ENCODE peak calls at places on chromosome 4, in nine cellular contexts. N, P, J, X, R, B, K, F and V are unnamed samples.

GRCh38 chr4:76090241-76090691 is 15.8 kb downstream of the ART3 start:
- DNase-seq in N (no peak), P (peak), J (no peak), X (peak), R (no peak), B (peak), K (no peak), F (no peak), V (peak)

GRCh38 chr4:121421594-121421993 is 40.8 kb upstream of the QRFPR start:
- DNase-seq in N (no peak), P (no peak), J (no peak), X (no peak), R (no peak), B (no peak), K (no peak), F (peak), V (peak)

GRCh38 chr4:113692809-113693411 is 68.6 kb downstream of the CAMK2D start:
- DNase-seq in N (no peak), P (peak), J (no peak), X (no peak), R (no peak), B (no peak), K (no peak), F (no peak), V (no peak)

GRCh38 chr4:113026556-113026955 is 22.9 kb upstream of the ANK2 start:
- DNase-seq in N (no peak), P (no peak), J (no peak), X (peak), R (no peak), B (no peak), K (no peak), F (no peak), V (peak)

GRCh38 chr4:37477126-37477525 is 209.1 kb downstream of the RELL1 start:
- DNase-seq in N (no peak), P (no peak), J (no peak), X (no peak), R (no peak), B (no peak), K (no peak), F (no peak), V (no peak)

GRCh38 chr4:60805500-60806313 is 394.4 kb upstream of the ADGRL3 start:
- DNase-seq in N (no peak), P (peak), J (peak), X (peak), R (no peak), B (peak), K (no peak), F (no peak), V (peak)

GRCh38 chr4:17336069-17336468 is 175.8 kb downstream of the QDPR start:
- DNase-seq in N (no peak), P (no peak), J (no peak), X (no peak), R (no peak), B (no peak), K (no peak), F (no peak), V (no peak)

GRCh38 chr4:113293043-113293560 is 243.6 kb downstream of the ANK2 start:
- DNase-seq in N (no peak), P (no peak), J (no peak), X (peak), R (no peak), B (peak), K (no peak), F (no peak), V (no peak)

GRCh38 chr4:68591204-68591603 is 15.1 kb upstream of the UGT2B17 start:
- DNase-seq in N (no peak), P (no peak), J (no peak), X (no peak), R (no peak), B (no peak), K (no peak), F (no peak), V (no peak)

GRCh38 chr4:14368391-14368790 is 633.9 kb upstream of the CPEB2 start:
- DNase-seq in N (no peak), P (no peak), J (no peak), X (no peak), R (no peak), B (no peak), K (no peak), F (no peak), V (no peak)

GRCh38 chr4:123869517-123870282 is 473.1 kb downstream of the SPRY1 start:
- DNase-seq in N (no peak), P (no peak), J (no peak), X (no peak), R (no peak), B (no peak), K (no peak), F (no peak), V (no peak)

GRCh38 chr4:53366301-53366716 is 448 bp upstream of the SCFD2 start:
- DNase-seq in N (no peak), P (no peak), J (no peak), X (no peak), R (no peak), B (no peak), K (no peak), F (no peak), V (no peak)